ENCODE peak calls at places on chromosomes 4 and X, in nine cellular contexts. Y is midbrain, R is left cardiac atrium, Z is GM19239, W is H54, D is iris pigment epithelial cell, L is psoas muscle, N is ovary, G is C1 segment of cervical spinal cord. S is an unnamed sample.

GRCh38 chrX:47191331-47191730 is 2.3 kb upstream of the UBA1 start:
- DNase-seq in Y (no peak), R (peak), Z (peak), W (no peak), D (peak), L (peak), N (no peak), G (no peak), S (no peak)

GRCh38 chr4:6121276-6121850 is 79.0 kb downstream of the JAKMIP1 start:
- DNase-seq in Y (no peak), R (no peak), Z (no peak), W (no peak), D (no peak), L (no peak), N (no peak), G (no peak), S (no peak)

GRCh38 chr4:105878668-105879067 is 16.6 kb upstream of the NPNT start:
- DNase-seq in Y (no peak), R (no peak), Z (no peak), W (no peak), D (no peak), L (no peak), N (no peak), G (no peak), S (no peak)

GRCh38 chrX:115958687-115959359 is 211.7 kb upstream of the AGTR2 start:
- DNase-seq in Y (peak), R (no peak), Z (no peak), W (no peak), D (no peak), L (no peak), N (no peak), G (no peak), S (no peak)

GRCh38 chr4:147117400-147117799 is 171.7 kb upstream of the TTC29 start:
- DNase-seq in Y (no peak), R (peak), Z (no peak), W (no peak), D (peak), L (no peak), N (no peak), G (no peak), S (no peak)

GRCh38 chr4:146844761-146845160 is 100.9 kb downstream of the TTC29 start:
- DNase-seq in Y (no peak), R (no peak), Z (no peak), W (no peak), D (no peak), L (no peak), N (no peak), G (no peak), S (no peak)

GRCh38 chr4:184466634-184467033 is 7.7 kb downstream of the IRF2 start:
- DNase-seq in Y (no peak), R (no peak), Z (no peak), W (no peak), D (no peak), L (no peak), N (no peak), G (no peak), S (no peak)

GRCh38 chr4:82268050-82268825 is 105.6 kb downstream of the HNRNPD start:
- DNase-seq in Y (peak), R (peak), Z (peak), W (no peak), D (peak), L (peak), N (peak), G (peak), S (peak)

GRCh38 chrX:29535212-29536162 is 679.9 kb upstream of the MAGEB2 start:
- DNase-seq in Y (no peak), R (no peak), Z (no peak), W (no peak), D (peak), L (no peak), N (no peak), G (no peak), S (no peak)

GRCh38 chr4:96260071-96260682 is 420.3 kb downstream of the PDHA2 start:
- DNase-seq in Y (no peak), R (no peak), Z (no peak), W (no peak), D (peak), L (no peak), N (no peak), G (no peak), S (no peak)

GRCh38 chr4:147511005-147511660 is 30.2 kb downstream of the EDNRA start:
- DNase-seq in Y (no peak), R (no peak), Z (no peak), W (no peak), D (no peak), L (no peak), N (no peak), G (no peak), S (no peak)

GRCh38 chr4:2813446-2814405 is 20.8 kb downstream of the SH3BP2 start:
- DNase-seq in Y (no peak), R (no peak), Z (no peak), W (no peak), D (no peak), L (no peak), N (no peak), G (no peak), S (no peak)

GRCh38 chr4:124932447-124932846 is 219.9 kb upstream of the ANKRD50 start:
- DNase-seq in Y (no peak), R (no peak), Z (no peak), W (no peak), D (no peak), L (no peak), N (no peak), G (no peak), S (no peak)

GRCh38 chrX:150768580-150769190 is 75.5 kb downstream of the MTMR1 start:
- DNase-seq in Y (peak), R (no peak), Z (no peak), W (no peak), D (no peak), L (no peak), N (no peak), G (peak), S (no peak)

GRCh38 chrX:148661035-148661434 is 160.6 kb downstream of the AFF2 start:
- DNase-seq in Y (no peak), R (no peak), Z (no peak), W (no peak), D (no peak), L (no peak), N (no peak), G (no peak), S (no peak)

S was measured in keratinocyte.